ENCODE peak calls at places on chromosomes 12 and 14, in six cellular contexts. C is AG09309, H is EL, Q is nephron progenitor cell, I is upper lobe of right lung, S is LHCN-M2. P is an unnamed sample.
A peak's percentile ranks its signal among the peaks of the same experiment; 100 is the strongest.

GRCh38 chr12:104846056-104846762 is 111.9 kb downstream of the SLC41A2 start:
- DNase-seq in S (no peak), H (peak; percentile 50), Q (no peak), I (no peak), C (peak; percentile 14), P (no peak)

GRCh38 chr12:39490500-39491276 is 47.8 kb upstream of the KIF21A start:
- DNase-seq in H (peak; percentile 72), C (no peak), S (peak; percentile 55), I (no peak), Q (no peak), P (no peak)

GRCh38 chr12:120229071-120229582 is 28.2 kb upstream of the RPLP0 start:
- DNase-seq in S (no peak), C (no peak), I (no peak), H (peak; percentile 21), Q (no peak), P (no peak)

GRCh38 chr12:100348657-100349454 is 8.0 kb upstream of the SLC17A8 start:
- DNase-seq in C (no peak), I (no peak), S (peak; percentile 17), Q (no peak), H (peak; percentile 28), P (no peak)

GRCh38 chr12:107642240-107642639 is 43.4 kb upstream of the PWP1 start:
- DNase-seq in S (no peak), H (no peak), Q (no peak), C (no peak), I (no peak), P (no peak)

GRCh38 chr14:37810094-37810801 is 214.8 kb downstream of the TTC6 start:
- DNase-seq in I (no peak), C (no peak), H (no peak), Q (no peak), S (no peak), P (no peak)

GRCh38 chr14:30375280-30375892 is 183.6 kb upstream of the G2E3 start:
- DNase-seq in Q (peak; percentile 66), H (peak; percentile 56), S (peak; percentile 41), C (peak; percentile 2), I (no peak), P (no peak)

GRCh38 chr12:80716711-80717469 is at the start of gene MYF5:
- DNase-seq in Q (no peak), C (no peak), I (no peak), H (no peak), S (peak; percentile 97), P (no peak)

GRCh38 chr12:89962648-89963047 is 254.0 kb upstream of the ATP2B1 start:
- DNase-seq in S (no peak), I (no peak), Q (no peak), H (no peak), C (no peak), P (no peak)

P was measured in C1 segment of cervical spinal cord.